ENCODE peak calls at places on chromosomes 12 and 14, in eight cellular contexts. One of them, this sample, is unnamed.

GRCh38 chr12:14982986-14983385 is 10.1 kb downstream of the PDE6H start:
- DNase-seq in sigmoid colon: no peak
- DNase-seq in heart left ventricle: no peak
- DNase-seq in suprapubic skin: no peak
- DNase-seq in transverse colon: no peak
- DNase-seq in body of pancreas: no peak
- DNase-seq in thyroid gland: no peak
- DNase-seq in Peyer's patch: peak
- DNase-seq in this sample: no peak

GRCh38 chr14:50000215-50001145 is 107.6 kb downstream of the ARF6 start:
- DNase-seq in body of pancreas: peak
- DNase-seq in thyroid gland: peak
- DNase-seq in heart left ventricle: peak
- DNase-seq in sigmoid colon: peak
- DNase-seq in transverse colon: peak
- DNase-seq in Peyer's patch: peak
- DNase-seq in suprapubic skin: peak
- DNase-seq in this sample: no peak

GRCh38 chr14:89675590-89675989 is 258.6 kb upstream of the FOXN3 start:
- DNase-seq in heart left ventricle: no peak
- DNase-seq in transverse colon: no peak
- DNase-seq in thyroid gland: no peak
- DNase-seq in Peyer's patch: no peak
- DNase-seq in suprapubic skin: no peak
- DNase-seq in body of pancreas: no peak
- DNase-seq in sigmoid colon: no peak
- DNase-seq in this sample: no peak

GRCh38 chr12:15788266-15789214 is 648 bp downstream of the EPS8 start:
- DNase-seq in transverse colon: peak
- DNase-seq in Peyer's patch: no peak
- DNase-seq in suprapubic skin: peak
- DNase-seq in sigmoid colon: peak
- DNase-seq in body of pancreas: peak
- DNase-seq in heart left ventricle: peak
- DNase-seq in thyroid gland: peak
- DNase-seq in this sample: peak

GRCh38 chr12:46382974-46383653 is 10.5 kb upstream of the SLC38A2 start:
- DNase-seq in sigmoid colon: peak
- DNase-seq in transverse colon: peak
- DNase-seq in heart left ventricle: peak
- DNase-seq in thyroid gland: peak
- DNase-seq in body of pancreas: peak
- DNase-seq in suprapubic skin: peak
- DNase-seq in Peyer's patch: peak
- DNase-seq in this sample: peak

GRCh38 chr14:28653521-28653920 is 113.1 kb upstream of the FOXG1 start:
- DNase-seq in heart left ventricle: no peak
- DNase-seq in suprapubic skin: no peak
- DNase-seq in sigmoid colon: no peak
- DNase-seq in Peyer's patch: no peak
- DNase-seq in body of pancreas: no peak
- DNase-seq in thyroid gland: no peak
- DNase-seq in transverse colon: no peak
- DNase-seq in this sample: no peak

GRCh38 chr14:37566811-37567371 is 28.2 kb downstream of the FOXA1 start:
- DNase-seq in transverse colon: no peak
- DNase-seq in sigmoid colon: no peak
- DNase-seq in suprapubic skin: no peak
- DNase-seq in thyroid gland: no peak
- DNase-seq in heart left ventricle: no peak
- DNase-seq in Peyer's patch: no peak
- DNase-seq in body of pancreas: no peak
- DNase-seq in this sample: no peak

GRCh38 chr12:389138-390096 is at the start of gene KDM5A:
- DNase-seq in body of pancreas: peak
- DNase-seq in heart left ventricle: peak
- DNase-seq in suprapubic skin: peak
- DNase-seq in Peyer's patch: peak
- DNase-seq in sigmoid colon: peak
- DNase-seq in transverse colon: peak
- DNase-seq in thyroid gland: peak
- DNase-seq in this sample: peak

GRCh38 chr14:21227981-21228380 is 41.3 kb downstream of the HNRNPC start:
- DNase-seq in suprapubic skin: no peak
- DNase-seq in sigmoid colon: no peak
- DNase-seq in heart left ventricle: no peak
- DNase-seq in body of pancreas: no peak
- DNase-seq in thyroid gland: no peak
- DNase-seq in Peyer's patch: no peak
- DNase-seq in transverse colon: no peak
- DNase-seq in this sample: no peak

GRCh38 chr14:21231020-21231652 is 38.1 kb downstream of the HNRNPC start:
- DNase-seq in sigmoid colon: no peak
- DNase-seq in Peyer's patch: no peak
- DNase-seq in suprapubic skin: no peak
- DNase-seq in heart left ventricle: no peak
- DNase-seq in thyroid gland: no peak
- DNase-seq in transverse colon: no peak
- DNase-seq in body of pancreas: no peak
- DNase-seq in this sample: no peak

GRCh38 chr14:21229821-21230220 is 39.4 kb downstream of the HNRNPC start:
- DNase-seq in Peyer's patch: no peak
- DNase-seq in suprapubic skin: no peak
- DNase-seq in transverse colon: no peak
- DNase-seq in heart left ventricle: no peak
- DNase-seq in thyroid gland: no peak
- DNase-seq in sigmoid colon: no peak
- DNase-seq in body of pancreas: no peak
- DNase-seq in this sample: no peak

GRCh38 chr14:21226467-21226866 is 42.8 kb downstream of the HNRNPC start:
- DNase-seq in suprapubic skin: no peak
- DNase-seq in sigmoid colon: no peak
- DNase-seq in transverse colon: no peak
- DNase-seq in thyroid gland: no peak
- DNase-seq in heart left ventricle: no peak
- DNase-seq in body of pancreas: no peak
- DNase-seq in Peyer's patch: no peak
- DNase-seq in this sample: no peak

GRCh38 chr14:21227150-21227549 is 42.1 kb downstream of the HNRNPC start:
- DNase-seq in thyroid gland: no peak
- DNase-seq in transverse colon: no peak
- DNase-seq in body of pancreas: no peak
- DNase-seq in Peyer's patch: no peak
- DNase-seq in heart left ventricle: no peak
- DNase-seq in suprapubic skin: no peak
- DNase-seq in sigmoid colon: no peak
- DNase-seq in this sample: no peak
- TF ChIP-seq POLR2A in thyroid gland: no peak
- TF ChIP-seq POLR2A in transverse colon: no peak
- TF ChIP-seq POLR2A in body of pancreas: no peak
- TF ChIP-seq POLR2A in Peyer's patch: no peak
- TF ChIP-seq POLR2A in heart left ventricle: no peak
- TF ChIP-seq POLR2A in suprapubic skin: no peak
- TF ChIP-seq POLR2A in sigmoid colon: no peak
- TF ChIP-seq POLR2A in this sample: no peak

GRCh38 chr14:104934380-104934733 is 9.7 kb downstream of the PLD4 start:
- DNase-seq in sigmoid colon: no peak
- DNase-seq in transverse colon: no peak
- DNase-seq in body of pancreas: no peak
- DNase-seq in heart left ventricle: no peak
- DNase-seq in thyroid gland: no peak
- DNase-seq in Peyer's patch: no peak
- DNase-seq in suprapubic skin: no peak
- DNase-seq in this sample: no peak

GRCh38 chr14:104935955-104936354 is 11.3 kb downstream of the PLD4 start:
- DNase-seq in suprapubic skin: no peak
- DNase-seq in body of pancreas: peak
- DNase-seq in heart left ventricle: no peak
- DNase-seq in sigmoid colon: no peak
- DNase-seq in thyroid gland: no peak
- DNase-seq in Peyer's patch: no peak
- DNase-seq in transverse colon: no peak
- DNase-seq in this sample: no peak

GRCh38 chr14:104936361-104937155 is 11.9 kb downstream of the PLD4 start:
- DNase-seq in thyroid gland: peak
- DNase-seq in sigmoid colon: peak
- DNase-seq in transverse colon: no peak
- DNase-seq in body of pancreas: peak
- DNase-seq in Peyer's patch: no peak
- DNase-seq in suprapubic skin: no peak
- DNase-seq in heart left ventricle: peak
- DNase-seq in this sample: no peak

GRCh38 chr14:104933721-104934379 is 9.2 kb downstream of the PLD4 start:
- DNase-seq in suprapubic skin: peak
- DNase-seq in body of pancreas: peak
- DNase-seq in thyroid gland: no peak
- DNase-seq in heart left ventricle: no peak
- DNase-seq in transverse colon: no peak
- DNase-seq in sigmoid colon: peak
- DNase-seq in Peyer's patch: no peak
- DNase-seq in this sample: no peak

DNA sequence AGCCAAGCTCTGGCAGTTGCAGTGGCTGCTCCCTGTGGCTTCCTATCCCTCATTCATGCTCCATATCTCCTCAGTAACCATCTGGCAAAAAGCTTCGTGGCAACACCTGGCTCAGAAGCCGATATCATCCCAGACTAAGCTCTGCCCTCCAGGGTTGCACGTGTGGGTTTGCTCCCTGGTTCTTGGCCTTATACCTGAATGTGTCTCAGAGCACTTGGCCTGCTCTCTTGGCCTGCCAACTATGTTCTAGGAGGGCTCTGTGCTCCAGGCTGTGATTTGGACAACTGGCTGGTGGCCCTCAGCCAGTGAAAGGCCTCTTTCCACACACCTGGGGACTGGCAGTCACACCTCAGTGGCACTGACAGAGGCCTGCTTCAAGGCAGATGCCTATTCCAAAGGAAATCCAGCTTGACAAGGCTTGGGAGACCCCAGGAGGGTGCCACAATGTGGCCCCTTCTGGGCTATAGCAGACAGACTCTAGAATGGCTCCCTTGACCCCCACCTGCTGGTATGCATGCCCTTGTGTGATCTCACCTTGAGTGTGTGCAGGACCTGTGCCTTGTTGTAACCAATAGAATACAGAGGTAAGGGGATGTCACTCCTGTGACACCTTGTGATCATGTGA is 10.5 kb downstream of the PLD4 start:
- DNase-seq in body of pancreas: peak
- DNase-seq in heart left ventricle: peak
- DNase-seq in sigmoid colon: no peak
- DNase-seq in Peyer's patch: no peak
- DNase-seq in transverse colon: no peak
- DNase-seq in thyroid gland: peak
- DNase-seq in suprapubic skin: no peak
- DNase-seq in this sample: no peak
- H3K27ac ChIP-seq in body of pancreas: no peak
- H3K27ac ChIP-seq in heart left ventricle: no peak
- H3K27ac ChIP-seq in sigmoid colon: peak
- H3K27ac ChIP-seq in Peyer's patch: no peak
- H3K27ac ChIP-seq in transverse colon: no peak
- H3K27ac ChIP-seq in thyroid gland: peak
- H3K27ac ChIP-seq in suprapubic skin: no peak
- H3K27ac ChIP-seq in this sample: no peak

GRCh38 chr12:91767237-91767636 is 378.4 kb downstream of the BTG1 start:
- DNase-seq in suprapubic skin: no peak
- DNase-seq in Peyer's patch: no peak
- DNase-seq in body of pancreas: no peak
- DNase-seq in transverse colon: no peak
- DNase-seq in thyroid gland: no peak
- DNase-seq in sigmoid colon: no peak
- DNase-seq in heart left ventricle: no peak
- DNase-seq in this sample: no peak
- TF ChIP-seq CTCF in suprapubic skin: no peak
- TF ChIP-seq CTCF in Peyer's patch: no peak
- TF ChIP-seq CTCF in body of pancreas: no peak
- TF ChIP-seq CTCF in transverse colon: no peak
- TF ChIP-seq CTCF in thyroid gland: no peak
- TF ChIP-seq CTCF in sigmoid colon: no peak
- TF ChIP-seq CTCF in heart left ventricle: no peak
- TF ChIP-seq CTCF in this sample: no peak

DNA sequence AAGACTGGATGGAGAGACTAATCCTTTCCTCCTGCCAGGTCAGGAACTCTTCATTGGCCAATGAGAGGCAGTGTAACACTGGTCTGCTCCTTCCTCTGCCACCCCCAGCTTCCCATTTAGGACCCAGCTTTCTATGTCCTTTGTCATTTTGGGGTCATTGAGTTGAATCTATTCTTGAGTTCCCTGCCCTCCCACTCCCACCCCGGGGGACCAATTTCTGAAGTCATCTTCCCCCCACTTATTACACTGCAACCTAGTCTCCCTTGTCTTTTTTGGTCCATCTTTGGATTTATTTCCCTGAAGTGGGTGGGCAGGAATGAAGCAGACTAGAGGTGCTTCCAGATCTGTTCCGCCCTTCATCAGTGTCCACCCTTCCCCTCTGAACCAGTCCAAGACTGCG is 7.6 kb upstream of the ITGA5 start:
- DNase-seq in transverse colon: no peak
- DNase-seq in thyroid gland: no peak
- DNase-seq in body of pancreas: no peak
- DNase-seq in Peyer's patch: no peak
- DNase-seq in suprapubic skin: no peak
- DNase-seq in sigmoid colon: no peak
- DNase-seq in heart left ventricle: no peak
- DNase-seq in this sample: no peak
- TF ChIP-seq POLR2A in transverse colon: no peak
- TF ChIP-seq POLR2A in thyroid gland: no peak
- TF ChIP-seq POLR2A in body of pancreas: no peak
- TF ChIP-seq POLR2A in Peyer's patch: no peak
- TF ChIP-seq POLR2A in suprapubic skin: no peak
- TF ChIP-seq POLR2A in sigmoid colon: no peak
- TF ChIP-seq POLR2A in heart left ventricle: no peak
- TF ChIP-seq POLR2A in this sample: no peak

DNA sequence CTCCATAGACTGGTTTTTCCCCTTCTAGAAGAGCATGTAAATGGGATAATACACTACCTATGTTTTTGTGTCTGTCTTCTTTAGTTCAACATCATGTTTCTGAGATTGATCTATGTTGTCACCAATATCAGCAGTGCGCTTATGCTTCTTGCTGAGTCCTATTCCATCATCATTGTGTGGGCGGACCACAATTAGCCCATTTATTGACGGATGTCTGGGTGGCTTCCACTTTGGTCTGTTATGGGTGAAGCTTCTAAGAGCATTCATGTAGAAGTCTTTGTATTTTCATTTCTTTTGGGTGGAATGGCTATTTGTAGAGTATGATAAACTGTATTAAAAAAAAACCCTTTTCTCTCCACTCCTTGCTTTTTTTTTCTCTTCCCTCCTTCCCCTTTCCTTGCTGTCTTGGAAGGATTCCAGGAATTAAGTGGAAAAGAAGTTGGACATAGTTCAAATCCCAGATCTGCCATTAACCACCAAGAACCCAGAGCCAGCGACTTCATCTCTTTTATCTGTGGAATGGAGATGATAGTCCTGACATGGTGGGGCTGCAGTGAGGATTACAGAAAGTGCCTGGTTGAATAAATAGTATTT is 7.0 kb upstream of the SERPINA1 start:
- DNase-seq in Peyer's patch: no peak
- DNase-seq in suprapubic skin: no peak
- DNase-seq in thyroid gland: no peak
- DNase-seq in body of pancreas: no peak
- DNase-seq in transverse colon: no peak
- DNase-seq in sigmoid colon: no peak
- DNase-seq in heart left ventricle: no peak
- DNase-seq in this sample: no peak
- H3K27ac ChIP-seq in Peyer's patch: no peak
- H3K27ac ChIP-seq in suprapubic skin: no peak
- H3K27ac ChIP-seq in thyroid gland: no peak
- H3K27ac ChIP-seq in body of pancreas: no peak
- H3K27ac ChIP-seq in transverse colon: no peak
- H3K27ac ChIP-seq in sigmoid colon: no peak
- H3K27ac ChIP-seq in heart left ventricle: no peak
- H3K27ac ChIP-seq in this sample: peak

This sample was measured in right lobe of liver.